ENCODE peak calls at places on chromosome 6, in ten cellular contexts. G, U, O, A, L, C, R, P, W and V are unnamed samples.
A peak's percentile ranks its signal among the peaks of the same experiment; 100 is the strongest.

GRCh38 chr6:71246596-71246995 is 42.0 kb upstream of the OGFRL1 start:
- DNase-seq in O (no peak), G (no peak), W (no peak), R (no peak), U (no peak), P (no peak), A (no peak), L (no peak), C (no peak), V (no peak)

GRCh38 chr6:161168281-161168891 is 105.5 kb downstream of the AGPAT4 start:
- DNase-seq in P (no peak), W (peak; percentile 6), O (peak; percentile 60), U (peak; percentile 89), A (peak; percentile 98), G (peak; percentile 99), R (peak; percentile 75), L (no peak), C (peak; percentile 91), V (peak; percentile 26)

GRCh38 chr6:132687306-132687705 is 26.5 kb downstream of the VNN1 start:
- DNase-seq in C (no peak), W (peak; percentile 13), P (no peak), O (no peak), L (no peak), R (no peak), A (peak; percentile 19), U (no peak), G (peak; percentile 87), V (peak; percentile 28)

GRCh38 chr6:29516108-29516507 is 28.4 kb upstream of the MAS1L start:
- DNase-seq in O (no peak), R (no peak), G (peak; percentile 5), P (no peak), W (no peak), L (no peak), U (no peak), A (peak; percentile 87), C (peak; percentile 24), V (peak; percentile 65)

GRCh38 chr6:130872250-130873095 is 45.3 kb downstream of the SMLR1 start:
- DNase-seq in L (peak; percentile 72), O (peak; percentile 66), W (peak; percentile 11), G (peak; percentile 44), A (peak; percentile 49), R (peak; percentile 79), C (peak; percentile 30), U (no peak), P (peak; percentile 42), V (peak; percentile 78)

GRCh38 chr6:140602843-140603242 is 1228.4 kb upstream of the CITED2 start:
- DNase-seq in R (no peak), O (no peak), P (no peak), U (no peak), C (no peak), G (no peak), L (no peak), A (peak; percentile 6), W (no peak), V (no peak)

GRCh38 chr6:101281266-101281665 is 112.2 kb upstream of the GRIK2 start:
- DNase-seq in A (no peak), G (no peak), O (no peak), W (no peak), R (no peak), L (no peak), C (no peak), U (no peak), P (no peak), V (peak; percentile 45)

GRCh38 chr6:18883268-18883667 is 496.1 kb downstream of the RNF144B start:
- DNase-seq in A (no peak), U (no peak), L (no peak), R (no peak), C (no peak), W (no peak), P (no peak), G (no peak), O (no peak), V (no peak)

GRCh38 chr6:17281497-17282481 is 628 bp downstream of the RBM24 start:
- DNase-seq in G (peak; percentile 24), R (peak; percentile 72), C (no peak), U (no peak), A (peak; percentile 36), O (no peak), P (no peak), W (no peak), L (peak; percentile 20), V (no peak)

GRCh38 chr6:17280138-17280537 is 1.0 kb upstream of the RBM24 start:
- DNase-seq in U (no peak), R (no peak), G (no peak), P (no peak), W (no peak), A (no peak), C (no peak), L (no peak), O (no peak), V (no peak)

GRCh38 chr6:17280552-17281090 is 540 bp upstream of the RBM24 start:
- DNase-seq in U (no peak), G (no peak), R (peak; percentile 84), A (peak; percentile 19), O (peak; percentile 9), C (no peak), P (no peak), W (no peak), L (peak; percentile 11), V (no peak)

GRCh38 chr6:17283074-17283473 is 1.9 kb downstream of the RBM24 start:
- DNase-seq in O (no peak), A (no peak), P (no peak), L (no peak), U (no peak), W (no peak), R (no peak), G (no peak), C (no peak), V (no peak)

DNA sequence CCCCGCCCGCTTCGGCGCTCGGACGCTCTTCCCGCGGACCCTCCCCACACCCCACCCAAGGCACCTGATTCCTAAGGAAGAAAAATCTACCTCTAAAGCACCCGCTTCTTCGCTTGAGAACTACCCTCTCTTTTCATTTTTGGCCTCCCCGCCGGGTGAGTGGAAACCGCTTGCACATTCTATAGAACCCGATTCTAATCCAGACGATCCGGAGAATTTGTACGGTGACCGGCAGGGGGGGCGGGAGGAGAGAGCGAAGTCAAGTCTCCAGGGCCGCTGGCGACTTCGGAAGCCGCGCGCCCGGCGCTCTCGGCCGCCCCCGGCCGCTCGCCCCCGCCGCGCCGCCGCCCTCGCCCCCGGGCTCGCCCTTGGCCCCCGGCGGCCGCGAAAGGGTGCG is at the start of gene RBM24:
- DNase-seq in P (no peak), G (peak; percentile 79), C (no peak), O (peak; percentile 18), R (peak; percentile 91), U (no peak), A (peak; percentile 83), W (no peak), L (peak; percentile 71), V (peak; percentile 76)
- TF ChIP-seq CTCF in P (no peak), G (peak; percentile 53), C (peak; percentile 28), O (no peak), R (peak; percentile 40), U (peak; percentile 56), A (peak; percentile 53), W (peak; percentile 21), L (no peak), V (peak; percentile 20)

DNA sequence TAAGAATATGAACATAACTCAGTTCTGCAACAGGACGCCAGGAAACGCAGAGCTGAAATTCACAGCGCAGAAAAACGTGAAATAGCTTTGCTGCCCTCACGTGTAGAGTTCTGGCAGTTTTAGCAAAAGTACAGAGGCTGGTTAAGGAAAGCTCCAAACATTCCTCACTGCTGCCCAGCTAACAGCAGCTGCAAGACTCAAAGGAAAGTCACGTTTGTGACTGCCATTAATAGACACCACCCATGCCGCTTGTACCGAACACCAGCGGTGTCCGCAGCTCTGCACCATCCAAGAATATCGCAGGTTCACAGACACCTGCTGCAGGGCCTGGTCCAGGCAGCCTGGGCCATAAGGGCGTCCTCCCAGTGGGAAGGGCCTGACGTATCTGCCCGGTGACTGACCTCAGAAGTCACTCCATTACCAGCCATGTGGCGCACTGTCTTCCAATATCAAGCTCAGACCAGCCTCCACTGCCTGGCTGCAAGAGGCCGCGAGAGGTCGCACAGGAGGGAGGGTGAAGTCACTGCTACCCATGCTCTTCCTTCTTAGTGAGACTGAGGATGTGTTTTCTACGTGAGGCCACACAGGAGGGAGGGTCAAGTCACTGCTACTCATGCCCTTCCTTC is 61.4 kb downstream of the WDR27 start:
- DNase-seq in C (no peak), O (no peak), R (no peak), G (peak; percentile 17), L (no peak), P (no peak), U (no peak), W (no peak), A (no peak), V (no peak)
- TF ChIP-seq CTCF in C (no peak), O (no peak), R (no peak), G (peak; percentile 27), L (no peak), P (no peak), U (peak; percentile 35), W (no peak), A (peak; percentile 9), V (no peak)

GRCh38 chr6:106805771-106806170 is 168.8 kb downstream of the CD24 start:
- DNase-seq in R (no peak), A (no peak), P (no peak), G (no peak), W (no peak), C (no peak), L (no peak), U (no peak), O (no peak), V (no peak)

GRCh38 chr6:106808758-106809157 is 165.8 kb downstream of the CD24 start:
- DNase-seq in C (no peak), W (no peak), P (no peak), U (no peak), A (no peak), G (no peak), L (no peak), R (no peak), O (no peak), V (no peak)

GRCh38 chr6:106811088-106811686 is 163.3 kb downstream of the CD24 start:
- DNase-seq in G (no peak), L (no peak), O (no peak), W (no peak), R (no peak), C (no peak), P (no peak), U (no peak), A (no peak), V (no peak)

GRCh38 chr6:106805017-106805335 is 169.6 kb downstream of the CD24 start:
- DNase-seq in O (no peak), G (no peak), U (no peak), P (no peak), L (no peak), A (no peak), W (no peak), C (no peak), R (no peak), V (no peak)

DNA sequence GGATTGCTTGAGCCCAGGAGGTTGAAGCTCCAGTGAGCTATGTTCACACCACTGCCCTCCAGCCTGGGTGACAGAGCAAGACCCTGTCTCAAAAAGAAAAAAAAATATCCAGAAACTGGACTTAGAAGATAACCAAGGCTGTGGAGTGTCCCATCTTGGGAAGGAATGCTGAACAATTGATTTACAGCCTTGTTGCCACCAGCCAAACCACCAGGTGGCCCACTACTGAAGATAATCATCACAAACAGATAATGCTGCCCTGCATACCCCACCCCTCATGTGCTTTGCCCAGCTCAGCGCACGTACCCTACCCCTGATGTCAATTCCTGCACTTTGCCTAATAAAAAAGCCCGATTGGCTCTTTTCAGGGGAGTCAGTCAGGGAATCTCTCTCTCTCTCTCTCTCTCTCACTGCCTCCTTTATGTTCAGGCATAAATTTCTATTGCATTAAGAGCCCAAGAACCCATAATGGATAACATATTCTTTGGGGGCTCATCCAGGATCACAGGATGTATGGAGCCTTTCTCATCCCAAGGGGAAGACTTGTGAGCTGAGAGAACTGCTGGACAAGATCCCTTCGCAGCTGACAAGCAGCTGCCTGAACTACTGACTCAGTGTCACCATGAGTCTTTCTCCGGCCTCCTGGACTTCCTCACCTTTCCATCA is 166.4 kb downstream of the CD24 start:
- DNase-seq in L (no peak), C (no peak), R (no peak), U (no peak), G (no peak), A (no peak), W (no peak), O (no peak), P (no peak), V (no peak)
- TF ChIP-seq CTCF in L (no peak), C (no peak), R (no peak), U (no peak), G (no peak), A (no peak), W (peak; percentile 11), O (no peak), P (no peak), V (no peak)

GRCh38 chr6:125222531-125223455 is 69.2 kb downstream of the TPD52L1 start:
- DNase-seq in G (peak; percentile 31), L (no peak), W (no peak), U (no peak), R (no peak), A (no peak), P (no peak), C (no peak), O (no peak), V (no peak)

GRCh38 chr6:125219451-125219942 is 65.9 kb downstream of the TPD52L1 start:
- DNase-seq in O (no peak), L (no peak), A (no peak), G (no peak), U (no peak), C (no peak), P (no peak), W (no peak), R (peak; percentile 64), V (no peak)

GRCh38 chr6:125224236-125224861 is 70.8 kb downstream of the TPD52L1 start:
- DNase-seq in G (peak; percentile 11), O (no peak), W (no peak), R (no peak), A (no peak), P (no peak), L (no peak), U (no peak), C (no peak), V (no peak)

GRCh38 chr6:125217369-125217768 is 63.8 kb downstream of the TPD52L1 start:
- DNase-seq in C (no peak), P (no peak), A (no peak), W (no peak), U (no peak), R (no peak), G (no peak), O (no peak), L (no peak), V (no peak)

GRCh38 chr6:125220712-125221111 is 67.1 kb downstream of the TPD52L1 start:
- DNase-seq in A (no peak), W (no peak), U (no peak), P (no peak), L (no peak), R (no peak), O (no peak), C (no peak), G (peak; percentile 44), V (no peak)
- TF ChIP-seq CTCF in A (no peak), W (no peak), U (no peak), P (no peak), L (no peak), R (no peak), O (no peak), C (no peak), G (no peak), V (no peak)